ENCODE peak calls at places on chromosomes 3 and 15, in eight cellular contexts. B is ELF-1, K is Ammon's horn, U is body of pancreas, Y is NCI-H524, H is HEK293T, T is neural crest cell, D is frontal cortex. Q is an unnamed sample.
A peak's percentile ranks its signal among the peaks of the same experiment; 100 is the strongest.

GRCh38 chr3:55854395-55854994 is 367.4 kb upstream of the WNT5A start:
- DNase-seq in B (peak; percentile 65), K (no peak), U (no peak), Y (no peak), H (no peak), T (no peak), D (no peak), Q (no peak)

GRCh38 chr15:63200464-63201242 is 11.2 kb downstream of the RAB8B start:
- DNase-seq in B (no peak), K (no peak), U (no peak), Y (no peak), H (no peak), T (no peak), D (no peak), Q (no peak)

GRCh38 chr3:73622135-73622534 is 2.6 kb downstream of the PDZRN3 start:
- DNase-seq in B (peak; percentile 92), K (no peak), U (peak; percentile 87), Y (peak; percentile 84), H (no peak), T (peak; percentile 24), D (no peak), Q (peak; percentile 49)

GRCh38 chr3:143171656-143172055 is 52.1 kb downstream of the CHST2 start:
- DNase-seq in B (no peak), K (no peak), U (no peak), Y (no peak), H (no peak), T (no peak), D (no peak), Q (no peak)

GRCh38 chr3:117036259-117036799 is 326.8 kb downstream of the TUSC7 start:
- DNase-seq in B (no peak), K (peak; percentile 64), U (peak; percentile 77), Y (peak; percentile 32), H (no peak), T (peak; percentile 42), D (no peak), Q (no peak)

GRCh38 chr3:145359040-145359439 is 801.9 kb downstream of the PLOD2 start:
- DNase-seq in B (no peak), K (no peak), U (no peak), Y (no peak), H (no peak), T (no peak), D (no peak), Q (no peak)

GRCh38 chr15:49037546-49037940 is 8.7 kb downstream of the SECISBP2L start:
- DNase-seq in B (no peak), K (no peak), U (no peak), Y (no peak), H (no peak), T (no peak), D (no peak), Q (no peak)

GRCh38 chr3:14636496-14637087 is 15.0 kb upstream of the CCDC174 start:
- DNase-seq in B (no peak), K (no peak), U (no peak), Y (no peak), H (no peak), T (no peak), D (no peak), Q (no peak)

GRCh38 chr3:57758686-57759085 is 2.6 kb downstream of the SLMAP start:
- DNase-seq in B (no peak), K (no peak), U (no peak), Y (no peak), H (no peak), T (no peak), D (no peak), Q (no peak)

GRCh38 chr3:77467702-77468407 is 428.0 kb downstream of the ROBO2 start:
- DNase-seq in B (no peak), K (peak; percentile 33), U (peak; percentile 71), Y (peak; percentile 9), H (no peak), T (no peak), D (no peak), Q (peak; percentile 65)

GRCh38 chr15:88006146-88006545 is 250.4 kb downstream of the NTRK3 start:
- DNase-seq in B (no peak), K (no peak), U (no peak), Y (peak; percentile 78), H (no peak), T (no peak), D (no peak), Q (no peak)

GRCh38 chr15:58717357-58717756 is 32.1 kb downstream of the ADAM10 start:
- DNase-seq in B (no peak), K (no peak), U (no peak), Y (no peak), H (no peak), T (no peak), D (no peak), Q (no peak)

GRCh38 chr15:78365931-78366330 is 25.8 kb downstream of the CRABP1 start:
- DNase-seq in B (no peak), K (no peak), U (no peak), Y (no peak), H (no peak), T (no peak), D (no peak), Q (no peak)

GRCh38 chr3:108546249-108546648 is 35.9 kb upstream of the MYH15 start:
- DNase-seq in B (no peak), K (no peak), U (no peak), Y (peak; percentile 83), H (no peak), T (no peak), D (no peak), Q (no peak)

GRCh38 chr15:33700695-33701303 is 267.5 kb upstream of the CHRM5 start:
- DNase-seq in B (peak; percentile 89), K (peak; percentile 90), U (peak; percentile 67), Y (peak; percentile 80), H (peak; percentile 59), T (peak; percentile 75), D (peak; percentile 51), Q (peak; percentile 31)

GRCh38 chr3:9088431-9089353 is 125.4 kb upstream of the RAD18 start:
- DNase-seq in B (no peak), K (peak; percentile 43), U (peak; percentile 81), Y (no peak), H (no peak), T (no peak), D (no peak), Q (no peak)

GRCh38 chr3:16113704-16114103 is 60.8 kb upstream of the GALNT15 start:
- DNase-seq in B (no peak), K (no peak), U (no peak), Y (no peak), H (no peak), T (no peak), D (no peak), Q (no peak)

GRCh38 chr15:67840747-67841634 is 1.1 kb upstream of the RNU6-1 start:
- DNase-seq in B (peak; percentile 55), K (peak; percentile 51), U (peak; percentile 57), Y (peak; percentile 69), H (no peak), T (no peak), D (no peak), Q (peak; percentile 23)

GRCh38 chr15:33729648-33730047 is 238.6 kb upstream of the CHRM5 start:
- DNase-seq in B (peak; percentile 4), K (no peak), U (no peak), Y (peak; percentile 35), H (no peak), T (no peak), D (no peak), Q (peak; percentile 14)

GRCh38 chr15:58952751-58953150 is 19.3 kb upstream of the SLTM start:
- DNase-seq in B (no peak), K (no peak), U (no peak), Y (no peak), H (no peak), T (no peak), D (no peak), Q (no peak)

Q was measured in NCI-H2171.